ENCODE peak calls at places on chromosome 2, in ten cellular contexts. L, U, R, Q, K, H, I, Y, X and M are unnamed samples. For H3K4me1, the result is how much of the 10 kb centered on the place peaks cover.

GRCh38 chr2:66896151-66896550 is 461.2 kb downstream of the MEIS1 start:
- DNase-seq in L (no peak), X (no peak), R (no peak), I (no peak), H (no peak), U (no peak), Q (no peak), K (no peak), Y (no peak), M (no peak)

GRCh38 chr2:6772366-6772710 is 93.4 kb downstream of the CMPK2 start:
- DNase-seq in I (no peak), K (no peak), X (no peak), Q (peak), R (no peak), L (no peak), H (peak), U (no peak), Y (no peak), M (no peak)

GRCh38 chr2:46299365-46300263 is 2.4 kb downstream of the EPAS1 start:
- DNase-seq in Y (peak), I (peak), Q (peak), K (peak), L (peak), H (peak), U (peak), R (peak), X (no peak), M (no peak)

GRCh38 chr2:10905006-10905871 is 6.5 kb upstream of the KCNF1 start:
- DNase-seq in K (no peak), H (no peak), I (no peak), Y (no peak), R (no peak), L (no peak), X (no peak), Q (no peak), U (no peak), M (no peak)

GRCh38 chr2:85924522-85924921 is 35.7 kb upstream of the ST3GAL5 start:
- DNase-seq in K (no peak), Y (peak), Q (peak), X (no peak), U (no peak), H (peak), L (peak), R (no peak), I (no peak), M (no peak)

GRCh38 chr2:43041661-43042360 is 184.6 kb downstream of the ZFP36L2 start:
- DNase-seq in X (no peak), I (peak), Y (no peak), R (no peak), L (peak), U (peak), Q (peak), K (peak), H (peak), M (no peak)

GRCh38 chr2:165144315-165144714 is 59.5 kb downstream of the SCN3A start:
- DNase-seq in Q (no peak), X (no peak), H (no peak), K (no peak), I (no peak), Y (no peak), L (peak), U (no peak), R (no peak), M (no peak)

GRCh38 chr2:128325665-128326181 is 7.1 kb upstream of the HS6ST1 start:
- DNase-seq in L (no peak), K (no peak), H (no peak), I (no peak), Q (no peak), X (no peak), U (peak), Y (peak), R (peak), M (no peak)

GRCh38 chr2:106868199-106868598 is 17.8 kb downstream of the ST6GAL2 start:
- DNase-seq in I (no peak), L (peak), R (no peak), U (no peak), Y (no peak), K (no peak), Q (no peak), X (no peak), H (no peak), M (no peak)

GRCh38 chr2:143819190-143819735 is 690.0 kb downstream of the ARHGAP15 start:
- DNase-seq in R (no peak), Q (peak), U (no peak), H (no peak), X (no peak), L (no peak), K (no peak), I (no peak), Y (no peak), M (no peak)

GRCh38 chr2:131038258-131039100 is 54.8 kb downstream of the FAM168B start:
- DNase-seq in R (no peak), H (no peak), Q (no peak), U (no peak), I (peak), Y (peak), K (no peak), X (no peak), L (no peak), M (no peak)

GRCh38 chr2:101509498-101510274 is 34.8 kb upstream of the RFX8 start:
- DNase-seq in K (no peak), Y (no peak), L (no peak), H (no peak), X (no peak), R (no peak), I (no peak), Q (peak), U (no peak), M (no peak)

GRCh38 chr2:167388497-167388896 is 500.2 kb downstream of the XIRP2 start:
- DNase-seq in Q (no peak), K (no peak), L (no peak), X (no peak), R (no peak), H (no peak), U (no peak), Y (no peak), I (no peak), M (no peak)

GRCh38 chr2:167383610-167384194 is 495.4 kb downstream of the XIRP2 start:
- DNase-seq in I (no peak), H (no peak), L (no peak), Y (no peak), Q (no peak), U (no peak), R (no peak), X (no peak), K (no peak), M (no peak)

GRCh38 chr2:167381349-167381748 is 493.1 kb downstream of the XIRP2 start:
- DNase-seq in Q (no peak), K (no peak), Y (no peak), X (no peak), R (no peak), L (no peak), I (no peak), U (no peak), H (no peak), M (no peak)

DNA sequence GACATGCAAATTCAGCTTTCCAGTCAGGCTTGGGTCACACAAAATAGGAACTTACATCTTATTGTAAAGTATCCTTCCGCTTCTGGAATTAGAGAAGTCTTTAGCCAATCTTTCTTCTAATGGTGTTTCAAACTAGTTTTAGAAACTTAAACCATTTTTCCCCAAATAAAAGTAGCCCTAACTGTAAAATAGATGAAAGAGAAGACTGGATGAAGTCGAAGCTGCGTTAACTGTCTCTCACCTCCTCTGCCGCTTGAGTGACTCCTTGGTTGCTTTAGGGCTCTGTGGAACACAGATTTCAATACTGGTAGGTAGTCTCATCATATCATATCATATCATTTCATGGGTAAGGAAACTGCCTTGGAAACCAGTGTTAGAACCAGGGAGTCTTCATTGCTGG is 498.4 kb downstream of the XIRP2 start:
- DNase-seq in U (no peak), Q (no peak), Y (no peak), H (no peak), I (no peak), R (no peak), X (no peak), L (no peak), K (no peak), M (no peak)
- H3K4me1 ChIP-seq in U (under half), Q (under half), Y (under half), H (under half), I (under half), R (under half), X (under half), L (under half), K (under half), M (under half)

GRCh38 chr2:191015831-191016230 is 1.9 kb upstream of the STAT1 start:
- DNase-seq in H (no peak), K (no peak), U (no peak), I (no peak), X (no peak), Y (no peak), R (no peak), L (no peak), Q (no peak), M (no peak)
- H3K4me1 ChIP-seq in H (under half), K (under half), U (under half), I (under half), X (half or more), Y (under half), R (under half), L (under half), Q (under half), M (under half)

GRCh38 chr2:68018727-68019126 is 44.1 kb downstream of the C1D start:
- DNase-seq in Y (no peak), H (peak), I (no peak), K (no peak), U (no peak), Q (no peak), X (no peak), L (no peak), R (no peak), M (no peak)

GRCh38 chr2:68027959-68028358 is 34.8 kb downstream of the C1D start:
- DNase-seq in R (no peak), U (no peak), L (no peak), X (no peak), I (no peak), H (peak), K (no peak), Q (peak), Y (no peak), M (no peak)

GRCh38 chr2:68023904-68024303 is 38.9 kb downstream of the C1D start:
- DNase-seq in Y (no peak), R (no peak), K (no peak), U (peak), L (no peak), X (no peak), Q (no peak), H (no peak), I (no peak), M (no peak)

DNA sequence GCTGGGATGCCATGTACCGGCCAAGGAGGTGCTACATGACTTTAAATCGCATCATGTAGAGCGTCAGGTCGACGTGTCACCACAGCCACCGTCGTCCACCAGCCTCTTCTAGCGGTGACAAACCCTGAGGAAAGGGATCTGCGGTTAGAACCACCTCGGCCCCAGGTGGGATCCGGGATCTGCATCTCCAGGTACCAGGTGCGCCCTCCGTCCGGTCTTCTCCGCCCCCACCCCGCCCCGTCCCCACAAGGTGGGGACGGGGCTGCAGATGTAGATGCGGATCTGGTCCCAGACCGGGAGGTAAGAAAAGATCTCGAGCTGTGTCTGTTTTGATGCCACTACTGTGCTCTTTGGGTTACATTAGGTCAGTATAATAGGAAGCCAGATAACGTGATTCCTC is 38.4 kb downstream of the C1D start:
- DNase-seq in K (no peak), L (no peak), R (no peak), Q (no peak), I (no peak), Y (no peak), X (no peak), H (no peak), U (peak), M (no peak)
- H3K4me1 ChIP-seq in K (under half), L (under half), R (under half), Q (under half), I (under half), Y (under half), X (under half), H (under half), U (under half), M (under half)

DNA sequence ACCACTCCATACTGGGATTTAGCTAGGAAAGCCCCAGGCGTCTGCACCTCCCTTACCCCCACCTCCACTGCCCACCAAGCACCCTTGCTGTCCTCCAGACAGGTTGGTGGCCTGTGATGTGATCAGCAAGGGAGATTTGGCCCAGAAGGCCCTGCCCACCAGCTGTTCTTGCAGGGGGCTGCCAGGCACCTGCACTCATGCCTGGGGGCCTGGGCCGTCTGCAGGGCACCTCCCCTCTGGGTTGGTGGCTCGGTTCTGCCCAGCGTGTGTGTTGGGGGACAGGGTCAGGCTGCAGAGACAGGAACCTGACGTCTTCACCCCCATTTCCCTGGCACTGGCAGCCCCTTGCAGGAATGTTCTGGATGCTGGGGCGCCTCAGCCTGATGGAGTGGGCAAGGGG is 5.8 kb downstream of the DNMT3A start:
- DNase-seq in K (peak), X (no peak), L (no peak), H (no peak), R (no peak), I (no peak), Y (no peak), Q (no peak), U (no peak), M (no peak)
- H3K4me1 ChIP-seq in K (under half), X (half or more), L (under half), H (under half), R (under half), I (under half), Y (half or more), Q (under half), U (under half), M (half or more)